ENCODE peak calls at places on chromosomes 16 and 17, in eight cellular contexts. One of them, this sample, is unnamed.

GRCh38 chr17:11980813-11981212 is 16.5 kb downstream of the ZNF18 start:
- DNase-seq in stimulated activated naive B cell treated with anti-CD40 and anti-IgM and Interleukin-4, amounts not matched to agents 10 μg/mL and 1 μg/mL and 100 μg/mL, for 72 hours: no peak
- DNase-seq in stimulated activated effector memory CD8-positive, alpha-beta T cell treated with anti-CD3 and anti-CD28 coated beads, Interleukin-12 subunit alpha, Interleukin-12 subunit beta, amount 100 ng/mL, for 72 hours: no peak
- DNase-seq in heart left ventricle: no peak
- DNase-seq in astrocyte of the hippocampus: no peak
- DNase-seq in stimulated activated CD8-positive, alpha-beta memory T cell treated with anti-CD3 and anti-CD28 coated beads, Interleukin-7, amount 100 ng/mL, for 4 hours: no peak
- DNase-seq in EH: peak
- DNase-seq in A172: no peak
- DNase-seq in this sample: no peak

GRCh38 chr16:5965321-5965720 is 867.7 kb upstream of the EEF2KMT start:
- DNase-seq in stimulated activated naive B cell treated with anti-CD40 and anti-IgM and Interleukin-4, amounts not matched to agents 10 μg/mL and 1 μg/mL and 100 μg/mL, for 72 hours: no peak
- DNase-seq in stimulated activated effector memory CD8-positive, alpha-beta T cell treated with anti-CD3 and anti-CD28 coated beads, Interleukin-12 subunit alpha, Interleukin-12 subunit beta, amount 100 ng/mL, for 72 hours: no peak
- DNase-seq in heart left ventricle: no peak
- DNase-seq in astrocyte of the hippocampus: no peak
- DNase-seq in stimulated activated CD8-positive, alpha-beta memory T cell treated with anti-CD3 and anti-CD28 coated beads, Interleukin-7, amount 100 ng/mL, for 4 hours: no peak
- DNase-seq in EH: no peak
- DNase-seq in A172: no peak
- DNase-seq in this sample: no peak

GRCh38 chr17:38572665-38573365 is 32.9 kb downstream of the SRCIN1 start:
- DNase-seq in stimulated activated naive B cell treated with anti-CD40 and anti-IgM and Interleukin-4, amounts not matched to agents 10 μg/mL and 1 μg/mL and 100 μg/mL, for 72 hours: no peak
- DNase-seq in stimulated activated effector memory CD8-positive, alpha-beta T cell treated with anti-CD3 and anti-CD28 coated beads, Interleukin-12 subunit alpha, Interleukin-12 subunit beta, amount 100 ng/mL, for 72 hours: no peak
- DNase-seq in heart left ventricle: no peak
- DNase-seq in astrocyte of the hippocampus: peak
- DNase-seq in stimulated activated CD8-positive, alpha-beta memory T cell treated with anti-CD3 and anti-CD28 coated beads, Interleukin-7, amount 100 ng/mL, for 4 hours: no peak
- DNase-seq in EH: no peak
- DNase-seq in A172: no peak
- DNase-seq in this sample: no peak

GRCh38 chr17:14149751-14150150 is 80.4 kb downstream of the COX10 start:
- DNase-seq in stimulated activated naive B cell treated with anti-CD40 and anti-IgM and Interleukin-4, amounts not matched to agents 10 μg/mL and 1 μg/mL and 100 μg/mL, for 72 hours: no peak
- DNase-seq in stimulated activated effector memory CD8-positive, alpha-beta T cell treated with anti-CD3 and anti-CD28 coated beads, Interleukin-12 subunit alpha, Interleukin-12 subunit beta, amount 100 ng/mL, for 72 hours: no peak
- DNase-seq in heart left ventricle: no peak
- DNase-seq in astrocyte of the hippocampus: no peak
- DNase-seq in stimulated activated CD8-positive, alpha-beta memory T cell treated with anti-CD3 and anti-CD28 coated beads, Interleukin-7, amount 100 ng/mL, for 4 hours: no peak
- DNase-seq in EH: no peak
- DNase-seq in A172: no peak
- DNase-seq in this sample: no peak

GRCh38 chr17:68288804-68289203 is 2.1 kb downstream of the SLC16A6 start:
- DNase-seq in stimulated activated naive B cell treated with anti-CD40 and anti-IgM and Interleukin-4, amounts not matched to agents 10 μg/mL and 1 μg/mL and 100 μg/mL, for 72 hours: peak
- DNase-seq in stimulated activated effector memory CD8-positive, alpha-beta T cell treated with anti-CD3 and anti-CD28 coated beads, Interleukin-12 subunit alpha, Interleukin-12 subunit beta, amount 100 ng/mL, for 72 hours: no peak
- DNase-seq in heart left ventricle: no peak
- DNase-seq in astrocyte of the hippocampus: no peak
- DNase-seq in stimulated activated CD8-positive, alpha-beta memory T cell treated with anti-CD3 and anti-CD28 coated beads, Interleukin-7, amount 100 ng/mL, for 4 hours: no peak
- DNase-seq in EH: no peak
- DNase-seq in A172: no peak
- DNase-seq in this sample: no peak

GRCh38 chr17:39761861-39762496 is 24.2 kb downstream of the GRB7 start:
- DNase-seq in stimulated activated naive B cell treated with anti-CD40 and anti-IgM and Interleukin-4, amounts not matched to agents 10 μg/mL and 1 μg/mL and 100 μg/mL, for 72 hours: no peak
- DNase-seq in stimulated activated effector memory CD8-positive, alpha-beta T cell treated with anti-CD3 and anti-CD28 coated beads, Interleukin-12 subunit alpha, Interleukin-12 subunit beta, amount 100 ng/mL, for 72 hours: no peak
- DNase-seq in heart left ventricle: no peak
- DNase-seq in astrocyte of the hippocampus: no peak
- DNase-seq in stimulated activated CD8-positive, alpha-beta memory T cell treated with anti-CD3 and anti-CD28 coated beads, Interleukin-7, amount 100 ng/mL, for 4 hours: no peak
- DNase-seq in EH: no peak
- DNase-seq in A172: no peak
- DNase-seq in this sample: no peak

GRCh38 chr17:81966343-81967243 is 5.6 kb upstream of the NOTUM start:
- DNase-seq in stimulated activated naive B cell treated with anti-CD40 and anti-IgM and Interleukin-4, amounts not matched to agents 10 μg/mL and 1 μg/mL and 100 μg/mL, for 72 hours: peak
- DNase-seq in stimulated activated effector memory CD8-positive, alpha-beta T cell treated with anti-CD3 and anti-CD28 coated beads, Interleukin-12 subunit alpha, Interleukin-12 subunit beta, amount 100 ng/mL, for 72 hours: no peak
- DNase-seq in heart left ventricle: peak
- DNase-seq in astrocyte of the hippocampus: no peak
- DNase-seq in stimulated activated CD8-positive, alpha-beta memory T cell treated with anti-CD3 and anti-CD28 coated beads, Interleukin-7, amount 100 ng/mL, for 4 hours: no peak
- DNase-seq in EH: no peak
- DNase-seq in A172: no peak
- DNase-seq in this sample: no peak

GRCh38 chr17:32658470-32659418 is 172.0 kb downstream of the CDK5R1 start:
- DNase-seq in stimulated activated naive B cell treated with anti-CD40 and anti-IgM and Interleukin-4, amounts not matched to agents 10 μg/mL and 1 μg/mL and 100 μg/mL, for 72 hours: no peak
- DNase-seq in stimulated activated effector memory CD8-positive, alpha-beta T cell treated with anti-CD3 and anti-CD28 coated beads, Interleukin-12 subunit alpha, Interleukin-12 subunit beta, amount 100 ng/mL, for 72 hours: no peak
- DNase-seq in heart left ventricle: no peak
- DNase-seq in astrocyte of the hippocampus: no peak
- DNase-seq in stimulated activated CD8-positive, alpha-beta memory T cell treated with anti-CD3 and anti-CD28 coated beads, Interleukin-7, amount 100 ng/mL, for 4 hours: no peak
- DNase-seq in EH: no peak
- DNase-seq in A172: no peak
- DNase-seq in this sample: no peak

GRCh38 chr16:77399546-77399945 is 35.3 kb downstream of the ADAMTS18 start:
- DNase-seq in stimulated activated naive B cell treated with anti-CD40 and anti-IgM and Interleukin-4, amounts not matched to agents 10 μg/mL and 1 μg/mL and 100 μg/mL, for 72 hours: no peak
- DNase-seq in stimulated activated effector memory CD8-positive, alpha-beta T cell treated with anti-CD3 and anti-CD28 coated beads, Interleukin-12 subunit alpha, Interleukin-12 subunit beta, amount 100 ng/mL, for 72 hours: no peak
- DNase-seq in heart left ventricle: no peak
- DNase-seq in astrocyte of the hippocampus: no peak
- DNase-seq in stimulated activated CD8-positive, alpha-beta memory T cell treated with anti-CD3 and anti-CD28 coated beads, Interleukin-7, amount 100 ng/mL, for 4 hours: no peak
- DNase-seq in EH: no peak
- DNase-seq in A172: no peak
- DNase-seq in this sample: no peak

GRCh38 chr16:46980926-46981325 is 7.5 kb upstream of the DNAJA2 start:
- DNase-seq in stimulated activated naive B cell treated with anti-CD40 and anti-IgM and Interleukin-4, amounts not matched to agents 10 μg/mL and 1 μg/mL and 100 μg/mL, for 72 hours: no peak
- DNase-seq in stimulated activated effector memory CD8-positive, alpha-beta T cell treated with anti-CD3 and anti-CD28 coated beads, Interleukin-12 subunit alpha, Interleukin-12 subunit beta, amount 100 ng/mL, for 72 hours: no peak
- DNase-seq in heart left ventricle: no peak
- DNase-seq in astrocyte of the hippocampus: no peak
- DNase-seq in stimulated activated CD8-positive, alpha-beta memory T cell treated with anti-CD3 and anti-CD28 coated beads, Interleukin-7, amount 100 ng/mL, for 4 hours: no peak
- DNase-seq in EH: no peak
- DNase-seq in A172: no peak
- DNase-seq in this sample: no peak

GRCh38 chr17:76141212-76142043 is at the start of gene FOXJ1:
- DNase-seq in stimulated activated naive B cell treated with anti-CD40 and anti-IgM and Interleukin-4, amounts not matched to agents 10 μg/mL and 1 μg/mL and 100 μg/mL, for 72 hours: peak
- DNase-seq in stimulated activated effector memory CD8-positive, alpha-beta T cell treated with anti-CD3 and anti-CD28 coated beads, Interleukin-12 subunit alpha, Interleukin-12 subunit beta, amount 100 ng/mL, for 72 hours: peak
- DNase-seq in heart left ventricle: peak
- DNase-seq in astrocyte of the hippocampus: peak
- DNase-seq in stimulated activated CD8-positive, alpha-beta memory T cell treated with anti-CD3 and anti-CD28 coated beads, Interleukin-7, amount 100 ng/mL, for 4 hours: peak
- DNase-seq in EH: peak
- DNase-seq in A172: peak
- DNase-seq in this sample: peak

GRCh38 chr17:61144876-61145564 is 254.6 kb upstream of the TBX2 start:
- DNase-seq in stimulated activated naive B cell treated with anti-CD40 and anti-IgM and Interleukin-4, amounts not matched to agents 10 μg/mL and 1 μg/mL and 100 μg/mL, for 72 hours: no peak
- DNase-seq in stimulated activated effector memory CD8-positive, alpha-beta T cell treated with anti-CD3 and anti-CD28 coated beads, Interleukin-12 subunit alpha, Interleukin-12 subunit beta, amount 100 ng/mL, for 72 hours: no peak
- DNase-seq in heart left ventricle: no peak
- DNase-seq in astrocyte of the hippocampus: no peak
- DNase-seq in stimulated activated CD8-positive, alpha-beta memory T cell treated with anti-CD3 and anti-CD28 coated beads, Interleukin-7, amount 100 ng/mL, for 4 hours: no peak
- DNase-seq in EH: no peak
- DNase-seq in A172: no peak
- DNase-seq in this sample: no peak

GRCh38 chr17:67659028-67659427 is 58.7 kb upstream of the NOL11 start:
- DNase-seq in stimulated activated naive B cell treated with anti-CD40 and anti-IgM and Interleukin-4, amounts not matched to agents 10 μg/mL and 1 μg/mL and 100 μg/mL, for 72 hours: no peak
- DNase-seq in stimulated activated effector memory CD8-positive, alpha-beta T cell treated with anti-CD3 and anti-CD28 coated beads, Interleukin-12 subunit alpha, Interleukin-12 subunit beta, amount 100 ng/mL, for 72 hours: no peak
- DNase-seq in heart left ventricle: no peak
- DNase-seq in astrocyte of the hippocampus: no peak
- DNase-seq in stimulated activated CD8-positive, alpha-beta memory T cell treated with anti-CD3 and anti-CD28 coated beads, Interleukin-7, amount 100 ng/mL, for 4 hours: no peak
- DNase-seq in EH: no peak
- DNase-seq in A172: no peak
- DNase-seq in this sample: no peak

GRCh38 chr17:40993856-40994255 is at the start of gene KRTAP3-3:
- DNase-seq in stimulated activated naive B cell treated with anti-CD40 and anti-IgM and Interleukin-4, amounts not matched to agents 10 μg/mL and 1 μg/mL and 100 μg/mL, for 72 hours: no peak
- DNase-seq in stimulated activated effector memory CD8-positive, alpha-beta T cell treated with anti-CD3 and anti-CD28 coated beads, Interleukin-12 subunit alpha, Interleukin-12 subunit beta, amount 100 ng/mL, for 72 hours: no peak
- DNase-seq in heart left ventricle: no peak
- DNase-seq in astrocyte of the hippocampus: no peak
- DNase-seq in stimulated activated CD8-positive, alpha-beta memory T cell treated with anti-CD3 and anti-CD28 coated beads, Interleukin-7, amount 100 ng/mL, for 4 hours: no peak
- DNase-seq in EH: no peak
- DNase-seq in A172: no peak
- DNase-seq in this sample: no peak

GRCh38 chr17:47987240-47987835 is 16.4 kb downstream of the CDK5RAP3 start:
- DNase-seq in stimulated activated naive B cell treated with anti-CD40 and anti-IgM and Interleukin-4, amounts not matched to agents 10 μg/mL and 1 μg/mL and 100 μg/mL, for 72 hours: no peak
- DNase-seq in stimulated activated effector memory CD8-positive, alpha-beta T cell treated with anti-CD3 and anti-CD28 coated beads, Interleukin-12 subunit alpha, Interleukin-12 subunit beta, amount 100 ng/mL, for 72 hours: no peak
- DNase-seq in heart left ventricle: no peak
- DNase-seq in astrocyte of the hippocampus: peak
- DNase-seq in stimulated activated CD8-positive, alpha-beta memory T cell treated with anti-CD3 and anti-CD28 coated beads, Interleukin-7, amount 100 ng/mL, for 4 hours: no peak
- DNase-seq in EH: peak
- DNase-seq in A172: peak
- DNase-seq in this sample: no peak

GRCh38 chr17:32533296-32533695 is 46.5 kb downstream of the CDK5R1 start:
- DNase-seq in stimulated activated naive B cell treated with anti-CD40 and anti-IgM and Interleukin-4, amounts not matched to agents 10 μg/mL and 1 μg/mL and 100 μg/mL, for 72 hours: no peak
- DNase-seq in stimulated activated effector memory CD8-positive, alpha-beta T cell treated with anti-CD3 and anti-CD28 coated beads, Interleukin-12 subunit alpha, Interleukin-12 subunit beta, amount 100 ng/mL, for 72 hours: no peak
- DNase-seq in heart left ventricle: no peak
- DNase-seq in astrocyte of the hippocampus: no peak
- DNase-seq in stimulated activated CD8-positive, alpha-beta memory T cell treated with anti-CD3 and anti-CD28 coated beads, Interleukin-7, amount 100 ng/mL, for 4 hours: no peak
- DNase-seq in EH: no peak
- DNase-seq in A172: no peak
- DNase-seq in this sample: no peak

GRCh38 chr17:7816926-7817642 is 16.9 kb upstream of the KDM6B start:
- DNase-seq in stimulated activated naive B cell treated with anti-CD40 and anti-IgM and Interleukin-4, amounts not matched to agents 10 μg/mL and 1 μg/mL and 100 μg/mL, for 72 hours: no peak
- DNase-seq in stimulated activated effector memory CD8-positive, alpha-beta T cell treated with anti-CD3 and anti-CD28 coated beads, Interleukin-12 subunit alpha, Interleukin-12 subunit beta, amount 100 ng/mL, for 72 hours: no peak
- DNase-seq in heart left ventricle: no peak
- DNase-seq in astrocyte of the hippocampus: no peak
- DNase-seq in stimulated activated CD8-positive, alpha-beta memory T cell treated with anti-CD3 and anti-CD28 coated beads, Interleukin-7, amount 100 ng/mL, for 4 hours: no peak
- DNase-seq in EH: no peak
- DNase-seq in A172: no peak
- DNase-seq in this sample: no peak

GRCh38 chr16:11560701-11561439 is 25.8 kb downstream of the LITAF start:
- DNase-seq in stimulated activated naive B cell treated with anti-CD40 and anti-IgM and Interleukin-4, amounts not matched to agents 10 μg/mL and 1 μg/mL and 100 μg/mL, for 72 hours: no peak
- DNase-seq in stimulated activated effector memory CD8-positive, alpha-beta T cell treated with anti-CD3 and anti-CD28 coated beads, Interleukin-12 subunit alpha, Interleukin-12 subunit beta, amount 100 ng/mL, for 72 hours: peak
- DNase-seq in heart left ventricle: peak
- DNase-seq in astrocyte of the hippocampus: peak
- DNase-seq in stimulated activated CD8-positive, alpha-beta memory T cell treated with anti-CD3 and anti-CD28 coated beads, Interleukin-7, amount 100 ng/mL, for 4 hours: peak
- DNase-seq in EH: peak
- DNase-seq in A172: no peak
- DNase-seq in this sample: no peak

GRCh38 chr17:77600346-77600745 is 358.2 kb upstream of the TNRC6C start:
- DNase-seq in stimulated activated naive B cell treated with anti-CD40 and anti-IgM and Interleukin-4, amounts not matched to agents 10 μg/mL and 1 μg/mL and 100 μg/mL, for 72 hours: no peak
- DNase-seq in stimulated activated effector memory CD8-positive, alpha-beta T cell treated with anti-CD3 and anti-CD28 coated beads, Interleukin-12 subunit alpha, Interleukin-12 subunit beta, amount 100 ng/mL, for 72 hours: no peak
- DNase-seq in heart left ventricle: no peak
- DNase-seq in astrocyte of the hippocampus: no peak
- DNase-seq in stimulated activated CD8-positive, alpha-beta memory T cell treated with anti-CD3 and anti-CD28 coated beads, Interleukin-7, amount 100 ng/mL, for 4 hours: no peak
- DNase-seq in EH: no peak
- DNase-seq in A172: no peak
- DNase-seq in this sample: no peak

GRCh38 chr16:88429387-88430184 is 23.5 kb upstream of the ZFPM1 start:
- DNase-seq in stimulated activated naive B cell treated with anti-CD40 and anti-IgM and Interleukin-4, amounts not matched to agents 10 μg/mL and 1 μg/mL and 100 μg/mL, for 72 hours: no peak
- DNase-seq in stimulated activated effector memory CD8-positive, alpha-beta T cell treated with anti-CD3 and anti-CD28 coated beads, Interleukin-12 subunit alpha, Interleukin-12 subunit beta, amount 100 ng/mL, for 72 hours: no peak
- DNase-seq in heart left ventricle: no peak
- DNase-seq in astrocyte of the hippocampus: no peak
- DNase-seq in stimulated activated CD8-positive, alpha-beta memory T cell treated with anti-CD3 and anti-CD28 coated beads, Interleukin-7, amount 100 ng/mL, for 4 hours: no peak
- DNase-seq in EH: no peak
- DNase-seq in A172: no peak
- DNase-seq in this sample: no peak

GRCh38 chr16:55283776-55284717 is 40.0 kb upstream of the IRX6 start:
- DNase-seq in stimulated activated naive B cell treated with anti-CD40 and anti-IgM and Interleukin-4, amounts not matched to agents 10 μg/mL and 1 μg/mL and 100 μg/mL, for 72 hours: no peak
- DNase-seq in stimulated activated effector memory CD8-positive, alpha-beta T cell treated with anti-CD3 and anti-CD28 coated beads, Interleukin-12 subunit alpha, Interleukin-12 subunit beta, amount 100 ng/mL, for 72 hours: no peak
- DNase-seq in heart left ventricle: no peak
- DNase-seq in astrocyte of the hippocampus: no peak
- DNase-seq in stimulated activated CD8-positive, alpha-beta memory T cell treated with anti-CD3 and anti-CD28 coated beads, Interleukin-7, amount 100 ng/mL, for 4 hours: no peak
- DNase-seq in EH: no peak
- DNase-seq in A172: no peak
- DNase-seq in this sample: no peak

GRCh38 chr16:81237282-81237681 is 1.2 kb upstream of the BCO1 start:
- DNase-seq in stimulated activated naive B cell treated with anti-CD40 and anti-IgM and Interleukin-4, amounts not matched to agents 10 μg/mL and 1 μg/mL and 100 μg/mL, for 72 hours: no peak
- DNase-seq in stimulated activated effector memory CD8-positive, alpha-beta T cell treated with anti-CD3 and anti-CD28 coated beads, Interleukin-12 subunit alpha, Interleukin-12 subunit beta, amount 100 ng/mL, for 72 hours: no peak
- DNase-seq in heart left ventricle: peak
- DNase-seq in astrocyte of the hippocampus: peak
- DNase-seq in stimulated activated CD8-positive, alpha-beta memory T cell treated with anti-CD3 and anti-CD28 coated beads, Interleukin-7, amount 100 ng/mL, for 4 hours: no peak
- DNase-seq in EH: peak
- DNase-seq in A172: peak
- DNase-seq in this sample: peak

GRCh38 chr16:70402916-70403659 is 35.8 kb downstream of the ST3GAL2 start:
- DNase-seq in stimulated activated naive B cell treated with anti-CD40 and anti-IgM and Interleukin-4, amounts not matched to agents 10 μg/mL and 1 μg/mL and 100 μg/mL, for 72 hours: no peak
- DNase-seq in stimulated activated effector memory CD8-positive, alpha-beta T cell treated with anti-CD3 and anti-CD28 coated beads, Interleukin-12 subunit alpha, Interleukin-12 subunit beta, amount 100 ng/mL, for 72 hours: no peak
- DNase-seq in heart left ventricle: no peak
- DNase-seq in astrocyte of the hippocampus: no peak
- DNase-seq in stimulated activated CD8-positive, alpha-beta memory T cell treated with anti-CD3 and anti-CD28 coated beads, Interleukin-7, amount 100 ng/mL, for 4 hours: no peak
- DNase-seq in EH: peak
- DNase-seq in A172: no peak
- DNase-seq in this sample: no peak

GRCh38 chr16:81615833-81616232 is 163.3 kb upstream of the PLCG2 start:
- DNase-seq in stimulated activated naive B cell treated with anti-CD40 and anti-IgM and Interleukin-4, amounts not matched to agents 10 μg/mL and 1 μg/mL and 100 μg/mL, for 72 hours: no peak
- DNase-seq in stimulated activated effector memory CD8-positive, alpha-beta T cell treated with anti-CD3 and anti-CD28 coated beads, Interleukin-12 subunit alpha, Interleukin-12 subunit beta, amount 100 ng/mL, for 72 hours: no peak
- DNase-seq in heart left ventricle: no peak
- DNase-seq in astrocyte of the hippocampus: no peak
- DNase-seq in stimulated activated CD8-positive, alpha-beta memory T cell treated with anti-CD3 and anti-CD28 coated beads, Interleukin-7, amount 100 ng/mL, for 4 hours: no peak
- DNase-seq in EH: no peak
- DNase-seq in A172: no peak
- DNase-seq in this sample: no peak

GRCh38 chr17:3557768-3558583 is at the start of gene TRPV3:
- DNase-seq in stimulated activated naive B cell treated with anti-CD40 and anti-IgM and Interleukin-4, amounts not matched to agents 10 μg/mL and 1 μg/mL and 100 μg/mL, for 72 hours: peak
- DNase-seq in stimulated activated effector memory CD8-positive, alpha-beta T cell treated with anti-CD3 and anti-CD28 coated beads, Interleukin-12 subunit alpha, Interleukin-12 subunit beta, amount 100 ng/mL, for 72 hours: peak
- DNase-seq in heart left ventricle: no peak
- DNase-seq in astrocyte of the hippocampus: peak
- DNase-seq in stimulated activated CD8-positive, alpha-beta memory T cell treated with anti-CD3 and anti-CD28 coated beads, Interleukin-7, amount 100 ng/mL, for 4 hours: peak
- DNase-seq in EH: no peak
- DNase-seq in A172: peak
- DNase-seq in this sample: no peak

GRCh38 chr16:71365021-71365420 is 6.5 kb downstream of the CALB2 start:
- DNase-seq in stimulated activated naive B cell treated with anti-CD40 and anti-IgM and Interleukin-4, amounts not matched to agents 10 μg/mL and 1 μg/mL and 100 μg/mL, for 72 hours: no peak
- DNase-seq in stimulated activated effector memory CD8-positive, alpha-beta T cell treated with anti-CD3 and anti-CD28 coated beads, Interleukin-12 subunit alpha, Interleukin-12 subunit beta, amount 100 ng/mL, for 72 hours: no peak
- DNase-seq in heart left ventricle: no peak
- DNase-seq in astrocyte of the hippocampus: no peak
- DNase-seq in stimulated activated CD8-positive, alpha-beta memory T cell treated with anti-CD3 and anti-CD28 coated beads, Interleukin-7, amount 100 ng/mL, for 4 hours: no peak
- DNase-seq in EH: no peak
- DNase-seq in A172: no peak
- DNase-seq in this sample: no peak

GRCh38 chr16:66588981-66589713 is 9.9 kb downstream of the CMTM2 start:
- DNase-seq in stimulated activated naive B cell treated with anti-CD40 and anti-IgM and Interleukin-4, amounts not matched to agents 10 μg/mL and 1 μg/mL and 100 μg/mL, for 72 hours: no peak
- DNase-seq in stimulated activated effector memory CD8-positive, alpha-beta T cell treated with anti-CD3 and anti-CD28 coated beads, Interleukin-12 subunit alpha, Interleukin-12 subunit beta, amount 100 ng/mL, for 72 hours: peak
- DNase-seq in heart left ventricle: no peak
- DNase-seq in astrocyte of the hippocampus: peak
- DNase-seq in stimulated activated CD8-positive, alpha-beta memory T cell treated with anti-CD3 and anti-CD28 coated beads, Interleukin-7, amount 100 ng/mL, for 4 hours: peak
- DNase-seq in EH: peak
- DNase-seq in A172: peak
- DNase-seq in this sample: no peak

GRCh38 chr16:30715777-30716445 is 16.9 kb downstream of the SRCAP start:
- DNase-seq in stimulated activated naive B cell treated with anti-CD40 and anti-IgM and Interleukin-4, amounts not matched to agents 10 μg/mL and 1 μg/mL and 100 μg/mL, for 72 hours: peak
- DNase-seq in stimulated activated effector memory CD8-positive, alpha-beta T cell treated with anti-CD3 and anti-CD28 coated beads, Interleukin-12 subunit alpha, Interleukin-12 subunit beta, amount 100 ng/mL, for 72 hours: peak
- DNase-seq in heart left ventricle: no peak
- DNase-seq in astrocyte of the hippocampus: no peak
- DNase-seq in stimulated activated CD8-positive, alpha-beta memory T cell treated with anti-CD3 and anti-CD28 coated beads, Interleukin-7, amount 100 ng/mL, for 4 hours: peak
- DNase-seq in EH: peak
- DNase-seq in A172: peak
- DNase-seq in this sample: no peak

GRCh38 chr16:81889896-81890634 is 111.0 kb downstream of the PLCG2 start:
- DNase-seq in stimulated activated naive B cell treated with anti-CD40 and anti-IgM and Interleukin-4, amounts not matched to agents 10 μg/mL and 1 μg/mL and 100 μg/mL, for 72 hours: peak
- DNase-seq in stimulated activated effector memory CD8-positive, alpha-beta T cell treated with anti-CD3 and anti-CD28 coated beads, Interleukin-12 subunit alpha, Interleukin-12 subunit beta, amount 100 ng/mL, for 72 hours: peak
- DNase-seq in heart left ventricle: peak
- DNase-seq in astrocyte of the hippocampus: peak
- DNase-seq in stimulated activated CD8-positive, alpha-beta memory T cell treated with anti-CD3 and anti-CD28 coated beads, Interleukin-7, amount 100 ng/mL, for 4 hours: peak
- DNase-seq in EH: peak
- DNase-seq in A172: peak
- DNase-seq in this sample: no peak

GRCh38 chr16:9259914-9260608 is 168.6 kb downstream of the HAPSTR1 start:
- DNase-seq in stimulated activated naive B cell treated with anti-CD40 and anti-IgM and Interleukin-4, amounts not matched to agents 10 μg/mL and 1 μg/mL and 100 μg/mL, for 72 hours: no peak
- DNase-seq in stimulated activated effector memory CD8-positive, alpha-beta T cell treated with anti-CD3 and anti-CD28 coated beads, Interleukin-12 subunit alpha, Interleukin-12 subunit beta, amount 100 ng/mL, for 72 hours: no peak
- DNase-seq in heart left ventricle: no peak
- DNase-seq in astrocyte of the hippocampus: no peak
- DNase-seq in stimulated activated CD8-positive, alpha-beta memory T cell treated with anti-CD3 and anti-CD28 coated beads, Interleukin-7, amount 100 ng/mL, for 4 hours: no peak
- DNase-seq in EH: no peak
- DNase-seq in A172: no peak
- DNase-seq in this sample: no peak

GRCh38 chr16:19481291-19481690 is 40.6 kb downstream of the GDE1 start:
- DNase-seq in stimulated activated naive B cell treated with anti-CD40 and anti-IgM and Interleukin-4, amounts not matched to agents 10 μg/mL and 1 μg/mL and 100 μg/mL, for 72 hours: no peak
- DNase-seq in stimulated activated effector memory CD8-positive, alpha-beta T cell treated with anti-CD3 and anti-CD28 coated beads, Interleukin-12 subunit alpha, Interleukin-12 subunit beta, amount 100 ng/mL, for 72 hours: no peak
- DNase-seq in heart left ventricle: no peak
- DNase-seq in astrocyte of the hippocampus: peak
- DNase-seq in stimulated activated CD8-positive, alpha-beta memory T cell treated with anti-CD3 and anti-CD28 coated beads, Interleukin-7, amount 100 ng/mL, for 4 hours: no peak
- DNase-seq in EH: peak
- DNase-seq in A172: peak
- DNase-seq in this sample: no peak

GRCh38 chr16:324201-324450 is 28.4 kb downstream of the AXIN1 start:
- DNase-seq in stimulated activated naive B cell treated with anti-CD40 and anti-IgM and Interleukin-4, amounts not matched to agents 10 μg/mL and 1 μg/mL and 100 μg/mL, for 72 hours: no peak
- DNase-seq in stimulated activated effector memory CD8-positive, alpha-beta T cell treated with anti-CD3 and anti-CD28 coated beads, Interleukin-12 subunit alpha, Interleukin-12 subunit beta, amount 100 ng/mL, for 72 hours: no peak
- DNase-seq in heart left ventricle: no peak
- DNase-seq in astrocyte of the hippocampus: no peak
- DNase-seq in stimulated activated CD8-positive, alpha-beta memory T cell treated with anti-CD3 and anti-CD28 coated beads, Interleukin-7, amount 100 ng/mL, for 4 hours: no peak
- DNase-seq in EH: no peak
- DNase-seq in A172: no peak
- DNase-seq in this sample: no peak

GRCh38 chr16:79628501-79628975 is 28.0 kb upstream of the MAF start:
- DNase-seq in stimulated activated naive B cell treated with anti-CD40 and anti-IgM and Interleukin-4, amounts not matched to agents 10 μg/mL and 1 μg/mL and 100 μg/mL, for 72 hours: peak
- DNase-seq in stimulated activated effector memory CD8-positive, alpha-beta T cell treated with anti-CD3 and anti-CD28 coated beads, Interleukin-12 subunit alpha, Interleukin-12 subunit beta, amount 100 ng/mL, for 72 hours: peak
- DNase-seq in heart left ventricle: no peak
- DNase-seq in astrocyte of the hippocampus: peak
- DNase-seq in stimulated activated CD8-positive, alpha-beta memory T cell treated with anti-CD3 and anti-CD28 coated beads, Interleukin-7, amount 100 ng/mL, for 4 hours: peak
- DNase-seq in EH: no peak
- DNase-seq in A172: peak
- DNase-seq in this sample: no peak

GRCh38 chr16:54402270-54402669 is 115.7 kb upstream of the IRX3 start:
- DNase-seq in stimulated activated naive B cell treated with anti-CD40 and anti-IgM and Interleukin-4, amounts not matched to agents 10 μg/mL and 1 μg/mL and 100 μg/mL, for 72 hours: no peak
- DNase-seq in stimulated activated effector memory CD8-positive, alpha-beta T cell treated with anti-CD3 and anti-CD28 coated beads, Interleukin-12 subunit alpha, Interleukin-12 subunit beta, amount 100 ng/mL, for 72 hours: no peak
- DNase-seq in heart left ventricle: peak
- DNase-seq in astrocyte of the hippocampus: peak
- DNase-seq in stimulated activated CD8-positive, alpha-beta memory T cell treated with anti-CD3 and anti-CD28 coated beads, Interleukin-7, amount 100 ng/mL, for 4 hours: no peak
- DNase-seq in EH: peak
- DNase-seq in A172: no peak
- DNase-seq in this sample: no peak

This sample was measured in right atrium auricular region.